ENCODE peak calls at places on chromosome 10, in eight cellular contexts. J, Q, W, I, K, R, Y and G are unnamed samples.
A peak's percentile ranks its signal among the peaks of the same experiment; 100 is the strongest.

GRCh38 chr10:6300106-6300783 is 97.5 kb downstream of the PFKFB3 start:
- DNase-seq in W (peak; percentile 65), K (no peak), J (peak; percentile 40), R (peak; percentile 40), Q (no peak), I (peak; percentile 47), Y (no peak), G (peak; percentile 54)

GRCh38 chr10:91210435-91210834 is 10.0 kb upstream of the PCGF5 start:
- DNase-seq in Y (no peak), Q (no peak), K (peak; percentile 80), J (no peak), R (no peak), W (no peak), I (peak; percentile 53), G (no peak)

GRCh38 chr10:103812431-103812830 is 42.9 kb downstream of the SH3PXD2A start:
- DNase-seq in R (no peak), I (no peak), K (peak; percentile 53), Q (no peak), W (peak; percentile 47), J (no peak), Y (no peak), G (no peak)

GRCh38 chr10:26441491-26442214 is 3.5 kb downstream of the APBB1IP start:
- DNase-seq in I (no peak), Y (no peak), K (no peak), Q (no peak), W (peak; percentile 69), J (no peak), R (no peak), G (peak; percentile 35)

GRCh38 chr10:79443338-79444242 is 1.8 kb downstream of the ZCCHC24 start:
- DNase-seq in K (no peak), I (no peak), Y (no peak), J (no peak), Q (no peak), W (no peak), R (peak; percentile 43), G (no peak)

GRCh38 chr10:80164596-80164995 is 32.1 kb downstream of the PLAC9 start:
- DNase-seq in I (no peak), W (no peak), Y (no peak), J (no peak), Q (no peak), K (no peak), R (no peak), G (no peak)

GRCh38 chr10:57891201-57892006 is 376.3 kb downstream of the IPMK start:
- DNase-seq in Q (no peak), W (no peak), K (peak; percentile 64), J (no peak), Y (no peak), I (no peak), R (no peak), G (no peak)

GRCh38 chr10:44668336-44668735 is 242.8 kb upstream of the TMEM72 start:
- DNase-seq in R (no peak), Q (no peak), Y (peak; percentile 65), I (no peak), K (no peak), W (no peak), J (no peak), G (no peak)

GRCh38 chr10:5089869-5090268 is 4.3 kb upstream of the AKR1C3 start:
- DNase-seq in J (no peak), K (no peak), Y (no peak), R (peak; percentile 77), I (peak; percentile 24), Q (no peak), W (peak; percentile 51), G (no peak)

GRCh38 chr10:52598936-52599335 is 173.6 kb downstream of the MBL2 start:
- DNase-seq in Y (no peak), I (no peak), J (no peak), W (no peak), Q (no peak), R (no peak), K (no peak), G (no peak)

DNA sequence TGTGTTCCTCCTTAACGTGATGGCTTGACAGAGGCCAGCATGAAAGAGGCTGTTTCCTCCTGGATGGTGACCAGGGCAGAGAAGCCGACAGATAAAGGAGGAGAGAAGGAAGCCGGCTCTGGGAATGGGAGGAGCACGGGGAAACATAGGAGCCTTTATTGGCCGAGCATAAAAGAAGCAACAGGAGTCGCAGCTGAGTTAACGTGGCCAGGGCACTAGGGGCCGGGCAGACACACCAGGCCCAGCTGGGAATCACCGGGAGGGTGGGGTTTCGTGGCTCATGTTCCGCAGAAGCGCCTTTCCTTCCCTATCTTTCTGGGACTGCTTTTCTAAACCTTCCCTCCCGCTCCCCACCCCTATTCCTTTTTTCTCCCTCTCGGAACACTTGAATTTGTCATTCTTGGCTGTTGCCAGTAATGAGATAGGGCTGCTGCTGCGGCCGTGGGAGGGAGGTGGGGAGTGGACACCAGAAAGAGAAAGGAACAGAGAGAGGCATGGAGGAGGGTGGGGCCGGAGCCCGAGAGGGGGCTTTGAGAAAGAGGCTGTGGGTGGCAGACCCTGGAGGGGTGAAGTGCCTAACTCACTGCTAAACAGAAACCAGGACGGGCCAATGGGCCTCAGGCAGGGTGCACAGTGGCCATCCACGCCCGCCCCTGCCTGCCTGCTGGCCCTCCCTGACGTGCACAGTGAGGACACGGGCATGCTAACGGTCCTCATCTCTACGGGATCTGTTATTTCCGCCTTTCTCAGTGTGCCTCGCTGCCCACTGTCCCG is 65.2 kb downstream of the COL13A1 start:
- DNase-seq in I (no peak), W (peak; percentile 80), J (peak; percentile 91), Q (peak; percentile 75), R (peak; percentile 78), Y (peak; percentile 87), K (peak; percentile 82), G (peak; percentile 89)
- TF ChIP-seq CTCF in I (no peak), W (peak; percentile 9), J (no peak), Q (no peak), R (peak; percentile 3), Y (peak; percentile 20), K (no peak), G (peak; percentile 22)

GRCh38 chr10:61987951-61988379 is 86.5 kb downstream of the ARID5B start:
- DNase-seq in J (no peak), I (no peak), Q (no peak), K (no peak), W (peak; percentile 44), Y (no peak), R (no peak), G (peak; percentile 48)

GRCh38 chr10:61985715-61986114 is 84.2 kb downstream of the ARID5B start:
- DNase-seq in I (no peak), R (no peak), W (no peak), J (no peak), K (no peak), Y (no peak), Q (no peak), G (no peak)

GRCh38 chr10:61986357-61986756 is 84.9 kb downstream of the ARID5B start:
- DNase-seq in I (no peak), J (no peak), R (no peak), Q (no peak), K (no peak), W (no peak), Y (no peak), G (no peak)

GRCh38 chr10:61987537-61987936 is 86.0 kb downstream of the ARID5B start:
- DNase-seq in W (no peak), R (no peak), Q (no peak), Y (no peak), K (no peak), I (no peak), J (no peak), G (no peak)

DNA sequence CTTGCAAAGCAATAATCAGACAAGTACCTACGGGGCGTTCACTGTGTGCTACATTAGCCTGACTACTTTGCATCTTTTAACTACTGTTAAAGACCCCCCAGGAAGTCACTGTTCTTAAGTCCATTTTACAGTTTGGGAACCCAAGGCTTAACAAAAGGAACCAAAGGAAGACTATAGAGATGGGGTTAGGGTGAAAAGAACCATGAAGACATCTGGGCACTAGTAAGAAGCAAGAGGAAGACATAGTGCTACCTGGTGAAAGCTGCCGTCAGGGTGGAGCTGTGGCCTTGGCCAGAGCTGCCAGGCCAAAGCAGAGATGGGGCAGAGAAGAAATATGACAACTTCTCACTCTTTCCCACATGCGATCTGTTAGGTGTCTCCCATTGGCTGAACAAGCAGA is 85.3 kb downstream of the ARID5B start:
- DNase-seq in Q (no peak), W (no peak), J (no peak), Y (no peak), K (no peak), I (no peak), R (no peak), G (no peak)
- H3K4me3 ChIP-seq in Q (no peak overlapping the region), W (no peak overlapping the region), J (no peak overlapping the region), Y (no peak overlapping the region), K (no peak overlapping the region), I (no peak overlapping the region), R (no peak overlapping the region), G (no peak overlapping the region)

DNA sequence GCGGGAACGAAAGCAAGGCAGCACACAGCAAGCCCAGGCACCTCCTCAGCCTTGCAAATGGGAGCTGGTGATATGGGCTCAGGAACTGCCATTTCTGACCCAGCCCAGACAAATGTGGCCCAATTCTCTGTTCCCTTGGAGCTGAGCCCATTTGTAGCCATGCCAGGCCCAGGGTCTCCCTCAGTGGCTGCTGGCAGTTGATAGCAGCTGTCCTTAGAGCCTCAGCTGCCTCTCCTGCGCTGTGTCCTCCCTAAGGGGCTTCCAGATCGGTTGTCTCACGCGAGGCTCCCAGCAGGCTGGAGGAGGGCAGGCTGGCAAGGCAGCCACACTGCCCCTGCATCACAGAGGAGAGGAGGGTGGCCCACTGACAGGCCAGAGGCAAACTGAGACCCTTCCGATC is 275.8 kb downstream of the KCNMA1 start:
- DNase-seq in R (no peak), J (no peak), W (no peak), K (no peak), Y (no peak), I (no peak), Q (no peak), G (no peak)
- TF ChIP-seq CTCF in R (no peak), J (no peak), W (no peak), K (no peak), Y (no peak), I (no peak), Q (no peak), G (no peak)

GRCh38 chr10:72254891-72255568 is 18.7 kb upstream of the DDIT4 start:
- DNase-seq in K (peak; percentile 82), R (peak; percentile 75), J (peak; percentile 84), Y (peak; percentile 64), I (peak; percentile 51), W (peak; percentile 90), Q (peak; percentile 98), G (peak; percentile 78)

GRCh38 chr10:72253002-72253401 is 20.7 kb upstream of the DDIT4 start:
- DNase-seq in Y (no peak), K (no peak), W (no peak), R (no peak), Q (no peak), I (no peak), J (no peak), G (peak; percentile 9)

GRCh38 chr10:72248477-72249151 is 25.1 kb upstream of the DDIT4 start:
- DNase-seq in I (peak; percentile 86), Q (peak; percentile 95), R (peak; percentile 92), W (peak; percentile 87), Y (peak; percentile 40), J (peak; percentile 57), K (peak; percentile 85), G (peak; percentile 49)

GRCh38 chr10:72250666-72251065 is 23.1 kb upstream of the DDIT4 start:
- DNase-seq in Q (peak; percentile 91), W (peak; percentile 86), J (peak; percentile 70), Y (no peak), I (no peak), R (no peak), K (no peak), G (peak; percentile 89)

DNA sequence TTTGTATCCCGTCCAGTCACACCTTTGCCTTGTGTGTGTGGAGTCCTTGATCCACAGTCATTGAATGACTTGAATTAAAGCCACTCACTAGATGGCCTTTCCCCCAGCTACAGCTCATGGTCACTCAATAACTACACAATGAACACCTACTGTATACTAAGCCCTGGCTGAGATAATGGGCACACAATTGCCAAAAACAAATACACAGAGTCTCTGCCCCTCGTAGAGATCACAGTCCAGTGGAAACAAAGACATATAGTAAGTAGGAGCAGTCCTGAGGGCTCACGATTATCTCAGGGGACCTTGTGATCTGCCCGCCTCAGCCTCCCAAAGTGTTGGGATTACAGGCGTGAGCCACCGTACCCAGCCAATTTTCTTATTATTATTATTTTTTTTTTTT is 22.1 kb upstream of the DDIT4 start:
- DNase-seq in J (no peak), Q (no peak), R (no peak), Y (no peak), W (no peak), I (no peak), K (no peak), G (no peak)
- H3K4me3 ChIP-seq in J (no peak overlapping the region), Q (no peak overlapping the region), R (no peak overlapping the region), Y (no peak overlapping the region), W (no peak overlapping the region), I (no peak overlapping the region), K (no peak overlapping the region), G (no peak overlapping the region)